ENCODE peak calls at places on chromosome 21, in eight cellular contexts. One of them, this sample, is unnamed.

GRCh38 chr21:33948951-33949444 is 33.4 kb upstream of the ATP5PO start:
- DNase-seq in renal cortical epithelial cell: no peak
- DNase-seq in GM12892: no peak
- DNase-seq in T-helper 2 cell: no peak
- DNase-seq in NCI-H345: no peak
- DNase-seq in right cardiac atrium: no peak
- DNase-seq in stimulated activated CD8-positive, alpha-beta memory T cell treated with anti-CD3 and anti-CD28 coated beads, Interleukin-7, amount 100 ng/mL, for 48 hours: no peak
- DNase-seq in NCI-H1930: no peak
- DNase-seq in this sample: no peak

GRCh38 chr21:46515109-46515508 is 56.4 kb downstream of the DIP2A start:
- DNase-seq in GM12892: no peak
- DNase-seq in NCI-H1930: no peak
- DNase-seq in NCI-H345: no peak
- DNase-seq in right cardiac atrium: peak; percentile 85
- DNase-seq in renal cortical epithelial cell: no peak
- DNase-seq in stimulated activated CD8-positive, alpha-beta memory T cell treated with anti-CD3 and anti-CD28 coated beads, Interleukin-7, amount 100 ng/mL, for 48 hours: no peak
- DNase-seq in T-helper 2 cell: no peak
- DNase-seq in this sample: no peak

GRCh38 chr21:29524055-29524454 is 225.3 kb downstream of the BACH1 start:
- DNase-seq in T-helper 2 cell: no peak
- DNase-seq in GM12892: no peak
- DNase-seq in NCI-H345: no peak
- DNase-seq in stimulated activated CD8-positive, alpha-beta memory T cell treated with anti-CD3 and anti-CD28 coated beads, Interleukin-7, amount 100 ng/mL, for 48 hours: no peak
- DNase-seq in right cardiac atrium: no peak
- DNase-seq in renal cortical epithelial cell: no peak
- DNase-seq in NCI-H1930: no peak
- DNase-seq in this sample: no peak

GRCh38 chr21:35824136-35824535 is 236.2 kb downstream of the SETD4 start:
- DNase-seq in NCI-H345: no peak
- DNase-seq in renal cortical epithelial cell: no peak
- DNase-seq in GM12892: no peak
- DNase-seq in T-helper 2 cell: no peak
- DNase-seq in stimulated activated CD8-positive, alpha-beta memory T cell treated with anti-CD3 and anti-CD28 coated beads, Interleukin-7, amount 100 ng/mL, for 48 hours: no peak
- DNase-seq in right cardiac atrium: no peak
- DNase-seq in NCI-H1930: no peak
- DNase-seq in this sample: no peak

GRCh38 chr21:44380876-44381275 is 27.5 kb downstream of the TRPM2 start:
- DNase-seq in T-helper 2 cell: no peak
- DNase-seq in NCI-H1930: no peak
- DNase-seq in renal cortical epithelial cell: no peak
- DNase-seq in stimulated activated CD8-positive, alpha-beta memory T cell treated with anti-CD3 and anti-CD28 coated beads, Interleukin-7, amount 100 ng/mL, for 48 hours: no peak
- DNase-seq in NCI-H345: no peak
- DNase-seq in right cardiac atrium: no peak
- DNase-seq in GM12892: no peak
- DNase-seq in this sample: no peak

GRCh38 chr21:34887729-34888568 is 161.2 kb downstream of the RUNX1 start:
- DNase-seq in stimulated activated CD8-positive, alpha-beta memory T cell treated with anti-CD3 and anti-CD28 coated beads, Interleukin-7, amount 100 ng/mL, for 48 hours: peak; percentile 89
- DNase-seq in GM12892: peak; percentile 64
- DNase-seq in right cardiac atrium: peak; percentile 81
- DNase-seq in renal cortical epithelial cell: peak; percentile 83
- DNase-seq in T-helper 2 cell: peak; percentile 97
- DNase-seq in NCI-H1930: no peak
- DNase-seq in NCI-H345: peak; percentile 76
- DNase-seq in this sample: peak; percentile 85

GRCh38 chr21:28834335-28835238 is 158.1 kb downstream of the LTN1 start:
- DNase-seq in NCI-H345: no peak
- DNase-seq in renal cortical epithelial cell: no peak
- DNase-seq in right cardiac atrium: no peak
- DNase-seq in NCI-H1930: no peak
- DNase-seq in stimulated activated CD8-positive, alpha-beta memory T cell treated with anti-CD3 and anti-CD28 coated beads, Interleukin-7, amount 100 ng/mL, for 48 hours: no peak
- DNase-seq in GM12892: no peak
- DNase-seq in T-helper 2 cell: no peak
- DNase-seq in this sample: no peak

GRCh38 chr21:25879203-25879602 is 144.4 kb downstream of the GABPA start:
- DNase-seq in right cardiac atrium: no peak
- DNase-seq in GM12892: no peak
- DNase-seq in stimulated activated CD8-positive, alpha-beta memory T cell treated with anti-CD3 and anti-CD28 coated beads, Interleukin-7, amount 100 ng/mL, for 48 hours: no peak
- DNase-seq in T-helper 2 cell: no peak
- DNase-seq in NCI-H1930: no peak
- DNase-seq in NCI-H345: no peak
- DNase-seq in renal cortical epithelial cell: no peak
- DNase-seq in this sample: no peak

GRCh38 chr21:32624726-32625125 is 12.5 kb upstream of the CFAP298 start:
- DNase-seq in renal cortical epithelial cell: peak; percentile 61
- DNase-seq in NCI-H345: no peak
- DNase-seq in GM12892: no peak
- DNase-seq in NCI-H1930: no peak
- DNase-seq in right cardiac atrium: no peak
- DNase-seq in T-helper 2 cell: peak; percentile 46
- DNase-seq in stimulated activated CD8-positive, alpha-beta memory T cell treated with anti-CD3 and anti-CD28 coated beads, Interleukin-7, amount 100 ng/mL, for 48 hours: no peak
- DNase-seq in this sample: peak; percentile 56

GRCh38 chr21:36320421-36321324 is 676 bp downstream of the MORC3 start:
- DNase-seq in NCI-H1930: peak; percentile 43
- DNase-seq in renal cortical epithelial cell: peak; percentile 32
- DNase-seq in GM12892: peak; percentile 38
- DNase-seq in T-helper 2 cell: peak; percentile 50
- DNase-seq in stimulated activated CD8-positive, alpha-beta memory T cell treated with anti-CD3 and anti-CD28 coated beads, Interleukin-7, amount 100 ng/mL, for 48 hours: peak; percentile 55
- DNase-seq in NCI-H345: peak; percentile 77
- DNase-seq in right cardiac atrium: peak; percentile 91
- DNase-seq in this sample: peak; percentile 85

GRCh38 chr21:43913928-43914327 is 48.9 kb downstream of the AGPAT3 start:
- DNase-seq in NCI-H1930: no peak
- DNase-seq in T-helper 2 cell: peak; percentile 54
- DNase-seq in stimulated activated CD8-positive, alpha-beta memory T cell treated with anti-CD3 and anti-CD28 coated beads, Interleukin-7, amount 100 ng/mL, for 48 hours: no peak
- DNase-seq in renal cortical epithelial cell: no peak
- DNase-seq in NCI-H345: no peak
- DNase-seq in GM12892: no peak
- DNase-seq in right cardiac atrium: no peak
- DNase-seq in this sample: no peak

GRCh38 chr21:43974791-43975468 is 37.2 kb upstream of the TRAPPC10 start:
- DNase-seq in GM12892: no peak
- DNase-seq in right cardiac atrium: no peak
- DNase-seq in stimulated activated CD8-positive, alpha-beta memory T cell treated with anti-CD3 and anti-CD28 coated beads, Interleukin-7, amount 100 ng/mL, for 48 hours: no peak
- DNase-seq in T-helper 2 cell: no peak
- DNase-seq in NCI-H1930: no peak
- DNase-seq in renal cortical epithelial cell: no peak
- DNase-seq in NCI-H345: no peak
- DNase-seq in this sample: no peak

This sample was measured in Caki2.